ENCODE peak calls at places on chromosome 20, in six cellular contexts. One of them, this sample, is unnamed.

GRCh38 chr20:57361517-57361916 is 10.5 kb downstream of the RAE1 start:
- DNase-seq in endothelial cell: no peak
- DNase-seq in iris pigment epithelial cell: peak; percentile 79
- DNase-seq in A172: peak; percentile 85
- DNase-seq in kidney glomerular epithelial cell: peak; percentile 64
- DNase-seq in epithelial cell of prostate: peak; percentile 37
- DNase-seq in this sample: no peak

GRCh38 chr20:5364997-5365597 is 48.3 kb upstream of the PROKR2 start:
- DNase-seq in endothelial cell: no peak
- DNase-seq in iris pigment epithelial cell: peak; percentile 27
- DNase-seq in A172: peak; percentile 73
- DNase-seq in kidney glomerular epithelial cell: no peak
- DNase-seq in epithelial cell of prostate: no peak
- DNase-seq in this sample: no peak

GRCh38 chr20:37209661-37210314 is 30.4 kb upstream of the MROH8 start:
- DNase-seq in endothelial cell: no peak
- DNase-seq in iris pigment epithelial cell: peak; percentile 11
- DNase-seq in A172: peak; percentile 52
- DNase-seq in kidney glomerular epithelial cell: no peak
- DNase-seq in epithelial cell of prostate: no peak
- DNase-seq in this sample: no peak

GRCh38 chr20:48180637-48181036 is 395.4 kb upstream of the SULF2 start:
- DNase-seq in endothelial cell: no peak
- DNase-seq in iris pigment epithelial cell: peak; percentile 81
- DNase-seq in A172: peak; percentile 25
- DNase-seq in kidney glomerular epithelial cell: peak; percentile 15
- DNase-seq in epithelial cell of prostate: no peak
- DNase-seq in this sample: peak; percentile 13

GRCh38 chr20:19026121-19026878 is 186.1 kb upstream of the SLC24A3 start:
- DNase-seq in endothelial cell: no peak
- DNase-seq in iris pigment epithelial cell: no peak
- DNase-seq in A172: no peak
- DNase-seq in kidney glomerular epithelial cell: no peak
- DNase-seq in epithelial cell of prostate: no peak
- DNase-seq in this sample: no peak

GRCh38 chr20:5741089-5741488 is 9.1 kb upstream of the SHLD1 start:
- DNase-seq in endothelial cell: no peak
- DNase-seq in iris pigment epithelial cell: no peak
- DNase-seq in A172: peak; percentile 62
- DNase-seq in kidney glomerular epithelial cell: no peak
- DNase-seq in epithelial cell of prostate: no peak
- DNase-seq in this sample: no peak

GRCh38 chr20:47453167-47453782 is 48.4 kb upstream of the NCOA3 start:
- DNase-seq in endothelial cell: no peak
- DNase-seq in iris pigment epithelial cell: peak; percentile 93
- DNase-seq in A172: peak; percentile 87
- DNase-seq in kidney glomerular epithelial cell: peak; percentile 85
- DNase-seq in epithelial cell of prostate: peak; percentile 79
- DNase-seq in this sample: no peak

GRCh38 chr20:15700147-15700765 is 873.0 kb downstream of the KIF16B start:
- DNase-seq in endothelial cell: no peak
- DNase-seq in iris pigment epithelial cell: no peak
- DNase-seq in A172: no peak
- DNase-seq in kidney glomerular epithelial cell: no peak
- DNase-seq in epithelial cell of prostate: no peak
- DNase-seq in this sample: no peak

GRCh38 chr20:48690888-48691287 is 136.9 kb downstream of the PREX1 start:
- DNase-seq in endothelial cell: no peak
- DNase-seq in iris pigment epithelial cell: no peak
- DNase-seq in A172: no peak
- DNase-seq in kidney glomerular epithelial cell: no peak
- DNase-seq in epithelial cell of prostate: no peak
- DNase-seq in this sample: no peak

GRCh38 chr20:47062226-47062880 is 167.7 kb downstream of the EYA2 start:
- DNase-seq in endothelial cell: no peak
- DNase-seq in iris pigment epithelial cell: peak; percentile 73
- DNase-seq in A172: no peak
- DNase-seq in kidney glomerular epithelial cell: no peak
- DNase-seq in epithelial cell of prostate: no peak
- DNase-seq in this sample: no peak

GRCh38 chr20:3818155-3819151 is 1.9 kb upstream of the AP5S1 start:
- DNase-seq in endothelial cell: peak; percentile 74
- DNase-seq in iris pigment epithelial cell: peak; percentile 79
- DNase-seq in A172: peak; percentile 81
- DNase-seq in kidney glomerular epithelial cell: peak; percentile 53
- DNase-seq in epithelial cell of prostate: no peak
- DNase-seq in this sample: peak; percentile 69

GRCh38 chr20:49384437-49385434 is 97.7 kb downstream of the KCNB1 start:
- DNase-seq in endothelial cell: peak; percentile 94
- DNase-seq in iris pigment epithelial cell: peak; percentile 50
- DNase-seq in A172: peak; percentile 58
- DNase-seq in kidney glomerular epithelial cell: peak; percentile 18
- DNase-seq in epithelial cell of prostate: no peak
- DNase-seq in this sample: peak; percentile 58

GRCh38 chr20:40663991-40664880 is 24.8 kb downstream of the MAFB start:
- DNase-seq in endothelial cell: no peak
- DNase-seq in iris pigment epithelial cell: no peak
- DNase-seq in A172: no peak
- DNase-seq in kidney glomerular epithelial cell: no peak
- DNase-seq in epithelial cell of prostate: no peak
- DNase-seq in this sample: no peak

GRCh38 chr20:19815553-19815991 is 57.5 kb downstream of the RIN2 start:
- DNase-seq in endothelial cell: no peak
- DNase-seq in iris pigment epithelial cell: peak; percentile 99
- DNase-seq in A172: peak; percentile 98
- DNase-seq in kidney glomerular epithelial cell: peak; percentile 99
- DNase-seq in epithelial cell of prostate: peak; percentile 92
- DNase-seq in this sample: peak; percentile 85

GRCh38 chr20:63235399-63235983 is at the start of gene BIRC7:
- DNase-seq in endothelial cell: no peak
- DNase-seq in iris pigment epithelial cell: no peak
- DNase-seq in A172: no peak
- DNase-seq in kidney glomerular epithelial cell: no peak
- DNase-seq in epithelial cell of prostate: no peak
- DNase-seq in this sample: peak; percentile 42

GRCh38 chr20:46507760-46508407 is 5.5 kb downstream of the ZNF334 start:
- DNase-seq in endothelial cell: no peak
- DNase-seq in iris pigment epithelial cell: no peak
- DNase-seq in A172: no peak
- DNase-seq in kidney glomerular epithelial cell: no peak
- DNase-seq in epithelial cell of prostate: no peak
- DNase-seq in this sample: no peak

GRCh38 chr20:42294976-42295375 is 676.8 kb upstream of the CHD6 start:
- DNase-seq in endothelial cell: no peak
- DNase-seq in iris pigment epithelial cell: no peak
- DNase-seq in A172: no peak
- DNase-seq in kidney glomerular epithelial cell: no peak
- DNase-seq in epithelial cell of prostate: no peak
- DNase-seq in this sample: no peak

GRCh38 chr20:60469829-60470228 is 511.6 kb downstream of the CDH26 start:
- DNase-seq in endothelial cell: no peak
- DNase-seq in iris pigment epithelial cell: no peak
- DNase-seq in A172: no peak
- DNase-seq in kidney glomerular epithelial cell: no peak
- DNase-seq in epithelial cell of prostate: no peak
- DNase-seq in this sample: no peak

GRCh38 chr20:32849577-32849976 is 9.1 kb upstream of the EFCAB8 start:
- DNase-seq in endothelial cell: no peak
- DNase-seq in iris pigment epithelial cell: no peak
- DNase-seq in A172: no peak
- DNase-seq in kidney glomerular epithelial cell: no peak
- DNase-seq in epithelial cell of prostate: no peak
- DNase-seq in this sample: no peak

GRCh38 chr20:11459090-11459877 is 458.4 kb upstream of the BTBD3 start:
- DNase-seq in endothelial cell: no peak
- DNase-seq in iris pigment epithelial cell: peak; percentile 42
- DNase-seq in A172: no peak
- DNase-seq in kidney glomerular epithelial cell: no peak
- DNase-seq in epithelial cell of prostate: no peak
- DNase-seq in this sample: no peak

GRCh38 chr20:8424010-8424409 is 291.9 kb downstream of the PLCB1 start:
- DNase-seq in endothelial cell: no peak
- DNase-seq in iris pigment epithelial cell: peak; percentile 89
- DNase-seq in A172: no peak
- DNase-seq in kidney glomerular epithelial cell: peak; percentile 54
- DNase-seq in epithelial cell of prostate: no peak
- DNase-seq in this sample: no peak

GRCh38 chr20:37081717-37082289 is 14.0 kb downstream of the RBL1 start:
- DNase-seq in endothelial cell: peak; percentile 27
- DNase-seq in iris pigment epithelial cell: peak; percentile 25
- DNase-seq in A172: no peak
- DNase-seq in kidney glomerular epithelial cell: no peak
- DNase-seq in epithelial cell of prostate: no peak
- DNase-seq in this sample: no peak

GRCh38 chr20:37378785-37379598 is 33.1 kb downstream of the SRC start:
- DNase-seq in endothelial cell: no peak
- DNase-seq in iris pigment epithelial cell: peak; percentile 58
- DNase-seq in A172: peak; percentile 52
- DNase-seq in kidney glomerular epithelial cell: no peak
- DNase-seq in epithelial cell of prostate: no peak
- DNase-seq in this sample: no peak

GRCh38 chr20:16349518-16350295 is 223.5 kb downstream of the KIF16B start:
- DNase-seq in endothelial cell: no peak
- DNase-seq in iris pigment epithelial cell: peak; percentile 10
- DNase-seq in A172: peak; percentile 28
- DNase-seq in kidney glomerular epithelial cell: peak; percentile 43
- DNase-seq in epithelial cell of prostate: no peak
- DNase-seq in this sample: no peak

GRCh38 chr20:20953738-20954657 is 152.2 kb downstream of the LINC00237 start:
- DNase-seq in endothelial cell: no peak
- DNase-seq in iris pigment epithelial cell: no peak
- DNase-seq in A172: no peak
- DNase-seq in kidney glomerular epithelial cell: no peak
- DNase-seq in epithelial cell of prostate: no peak
- DNase-seq in this sample: no peak

GRCh38 chr20:23228912-23229311 is 121.7 kb upstream of the NXT1 start:
- DNase-seq in endothelial cell: no peak
- DNase-seq in iris pigment epithelial cell: peak; percentile 81
- DNase-seq in A172: no peak
- DNase-seq in kidney glomerular epithelial cell: peak; percentile 29
- DNase-seq in epithelial cell of prostate: no peak
- DNase-seq in this sample: no peak

GRCh38 chr20:51826372-51826771 is 24.1 kb upstream of the SALL4 start:
- DNase-seq in endothelial cell: no peak
- DNase-seq in iris pigment epithelial cell: no peak
- DNase-seq in A172: no peak
- DNase-seq in kidney glomerular epithelial cell: no peak
- DNase-seq in epithelial cell of prostate: peak; percentile 8
- DNase-seq in this sample: no peak

GRCh38 chr20:45848421-45848820 is 8.8 kb downstream of the ACOT8 start:
- DNase-seq in endothelial cell: no peak
- DNase-seq in iris pigment epithelial cell: no peak
- DNase-seq in A172: no peak
- DNase-seq in kidney glomerular epithelial cell: no peak
- DNase-seq in epithelial cell of prostate: no peak
- DNase-seq in this sample: no peak

GRCh38 chr20:63322923-63323253 is 29.9 kb downstream of the COL20A1 start:
- DNase-seq in endothelial cell: no peak
- DNase-seq in iris pigment epithelial cell: no peak
- DNase-seq in A172: no peak
- DNase-seq in kidney glomerular epithelial cell: no peak
- DNase-seq in epithelial cell of prostate: no peak
- DNase-seq in this sample: no peak

GRCh38 chr20:46438156-46438750 is 31.8 kb upstream of the ELMO2 start:
- DNase-seq in endothelial cell: peak; percentile 9
- DNase-seq in iris pigment epithelial cell: peak; percentile 38
- DNase-seq in A172: peak; percentile 53
- DNase-seq in kidney glomerular epithelial cell: peak; percentile 17
- DNase-seq in epithelial cell of prostate: no peak
- DNase-seq in this sample: peak; percentile 88

GRCh38 chr20:24381886-24382285 is 87.5 kb upstream of the SYNDIG1 start:
- DNase-seq in endothelial cell: no peak
- DNase-seq in iris pigment epithelial cell: no peak
- DNase-seq in A172: no peak
- DNase-seq in kidney glomerular epithelial cell: no peak
- DNase-seq in epithelial cell of prostate: no peak
- DNase-seq in this sample: no peak